ENCODE peak calls at places on chromosomes 11 and 22, in four cellular contexts. F is hypothalamus, W is transverse colon, Y is Calu3. R is an unnamed sample.
A peak's percentile ranks its signal among the peaks of the same experiment; 100 is the strongest.

GRCh38 chr22:30206964-30207363 is 39.6 kb downstream of the LIF start:
- DNase-seq in Y (peak; percentile 92), F (no peak), W (no peak), R (peak; percentile 87)

GRCh38 chr11:102172127-102172848 is 62.0 kb downstream of the YAP1 start:
- DNase-seq in W (no peak), Y (peak; percentile 12), F (no peak), R (no peak)

GRCh38 chr22:24247564-24248344 is 2.9 kb upstream of the GGT5 start:
- DNase-seq in W (peak; percentile 81), Y (peak; percentile 91), F (peak; percentile 41), R (peak; percentile 93)

GRCh38 chr11:76297143-76297542 is 83.8 kb downstream of the THAP12 start:
- DNase-seq in F (no peak), W (no peak), Y (no peak), R (no peak)

GRCh38 chr11:121670792-121671275 is 218.1 kb upstream of the SORL1-AS1 start:
- DNase-seq in F (no peak), W (no peak), Y (no peak), R (peak; percentile 19)

GRCh38 chr11:110355011-110355744 is 58.8 kb upstream of the RDX start:
- DNase-seq in F (no peak), W (no peak), Y (no peak), R (peak; percentile 67)

GRCh38 chr22:19879651-19879995 is 24.9 kb upstream of the GNB1L start:
- DNase-seq in F (no peak), W (no peak), Y (no peak), R (no peak)

GRCh38 chr11:78788533-78788932 is 213.9 kb upstream of the NARS2 start:
- DNase-seq in W (no peak), Y (no peak), F (no peak), R (no peak)

GRCh38 chr11:74493816-74494630 is 499 bp upstream of the LIPT2 start:
- DNase-seq in Y (peak; percentile 29), W (no peak), F (no peak), R (no peak)

R was measured in hepatocyte.